ENCODE peak calls at places on chromosomes 4 and X, in seven cellular contexts. One of them, this sample, is unnamed.

GRCh38 chr4:87108142-87108546 is 112.3 kb downstream of the KLHL8 start:
- DNase-seq in NCI-H1092: no peak
- DNase-seq in bronchial epithelial cell: peak
- DNase-seq in left cardiac atrium: peak
- DNase-seq in osteocyte: no peak
- DNase-seq in stimulated activated CD4-positive, alpha-beta T cell treated with anti-CD3 and anti-CD28 coated beads, Interleukin-4, amount 100 ng/mL, for 48 hours: no peak
- DNase-seq in substantia nigra: no peak
- DNase-seq in this sample: peak

GRCh38 chr4:106365613-106366012 is 3.0 kb downstream of the GIMD1 start:
- DNase-seq in NCI-H1092: no peak
- DNase-seq in bronchial epithelial cell: peak
- DNase-seq in left cardiac atrium: no peak
- DNase-seq in osteocyte: no peak
- DNase-seq in stimulated activated CD4-positive, alpha-beta T cell treated with anti-CD3 and anti-CD28 coated beads, Interleukin-4, amount 100 ng/mL, for 48 hours: no peak
- DNase-seq in substantia nigra: no peak
- DNase-seq in this sample: peak

GRCh38 chr4:93384897-93385296 is 443.7 kb upstream of the ATOH1 start:
- DNase-seq in NCI-H1092: no peak
- DNase-seq in bronchial epithelial cell: peak
- DNase-seq in left cardiac atrium: no peak
- DNase-seq in osteocyte: no peak
- DNase-seq in stimulated activated CD4-positive, alpha-beta T cell treated with anti-CD3 and anti-CD28 coated beads, Interleukin-4, amount 100 ng/mL, for 48 hours: no peak
- DNase-seq in substantia nigra: no peak
- DNase-seq in this sample: peak

GRCh38 chrX:131827935-131828334 is 195.2 kb upstream of the STK26 start:
- DNase-seq in NCI-H1092: no peak
- DNase-seq in bronchial epithelial cell: no peak
- DNase-seq in left cardiac atrium: no peak
- DNase-seq in osteocyte: no peak
- DNase-seq in stimulated activated CD4-positive, alpha-beta T cell treated with anti-CD3 and anti-CD28 coated beads, Interleukin-4, amount 100 ng/mL, for 48 hours: peak
- DNase-seq in substantia nigra: peak
- DNase-seq in this sample: peak

GRCh38 chrX:147978931-147979330 is 2.2 kb upstream of the FMR1NB start:
- DNase-seq in NCI-H1092: no peak
- DNase-seq in bronchial epithelial cell: no peak
- DNase-seq in left cardiac atrium: no peak
- DNase-seq in osteocyte: no peak
- DNase-seq in stimulated activated CD4-positive, alpha-beta T cell treated with anti-CD3 and anti-CD28 coated beads, Interleukin-4, amount 100 ng/mL, for 48 hours: no peak
- DNase-seq in substantia nigra: no peak
- DNase-seq in this sample: peak

GRCh38 chr4:100356172-100356571 is 161.7 kb downstream of the EMCN start:
- DNase-seq in NCI-H1092: no peak
- DNase-seq in bronchial epithelial cell: peak
- DNase-seq in left cardiac atrium: no peak
- DNase-seq in osteocyte: no peak
- DNase-seq in stimulated activated CD4-positive, alpha-beta T cell treated with anti-CD3 and anti-CD28 coated beads, Interleukin-4, amount 100 ng/mL, for 48 hours: no peak
- DNase-seq in substantia nigra: no peak
- DNase-seq in this sample: peak

GRCh38 chr4:151866266-151866918 is 105.6 kb upstream of the GATB start:
- DNase-seq in NCI-H1092: no peak
- DNase-seq in bronchial epithelial cell: no peak
- DNase-seq in left cardiac atrium: no peak
- DNase-seq in osteocyte: no peak
- DNase-seq in stimulated activated CD4-positive, alpha-beta T cell treated with anti-CD3 and anti-CD28 coated beads, Interleukin-4, amount 100 ng/mL, for 48 hours: no peak
- DNase-seq in substantia nigra: peak
- DNase-seq in this sample: no peak

GRCh38 chrX:16992902-16993301 is 46.4 kb downstream of the REPS2 start:
- DNase-seq in NCI-H1092: no peak
- DNase-seq in bronchial epithelial cell: no peak
- DNase-seq in left cardiac atrium: no peak
- DNase-seq in osteocyte: no peak
- DNase-seq in stimulated activated CD4-positive, alpha-beta T cell treated with anti-CD3 and anti-CD28 coated beads, Interleukin-4, amount 100 ng/mL, for 48 hours: no peak
- DNase-seq in substantia nigra: no peak
- DNase-seq in this sample: no peak

GRCh38 chrX:153448556-153449280 is 2.9 kb upstream of the TREX2 start:
- DNase-seq in NCI-H1092: no peak
- DNase-seq in bronchial epithelial cell: no peak
- DNase-seq in left cardiac atrium: no peak
- DNase-seq in osteocyte: no peak
- DNase-seq in stimulated activated CD4-positive, alpha-beta T cell treated with anti-CD3 and anti-CD28 coated beads, Interleukin-4, amount 100 ng/mL, for 48 hours: no peak
- DNase-seq in substantia nigra: no peak
- DNase-seq in this sample: no peak

GRCh38 chrX:110146521-110146920 is 143.6 kb downstream of the TMEM164 start:
- DNase-seq in NCI-H1092: no peak
- DNase-seq in bronchial epithelial cell: peak
- DNase-seq in left cardiac atrium: no peak
- DNase-seq in osteocyte: no peak
- DNase-seq in stimulated activated CD4-positive, alpha-beta T cell treated with anti-CD3 and anti-CD28 coated beads, Interleukin-4, amount 100 ng/mL, for 48 hours: no peak
- DNase-seq in substantia nigra: no peak
- DNase-seq in this sample: peak

GRCh38 chr4:45131020-45131419 is 404.7 kb upstream of the GNPDA2 start:
- DNase-seq in NCI-H1092: no peak
- DNase-seq in bronchial epithelial cell: no peak
- DNase-seq in left cardiac atrium: no peak
- DNase-seq in osteocyte: no peak
- DNase-seq in stimulated activated CD4-positive, alpha-beta T cell treated with anti-CD3 and anti-CD28 coated beads, Interleukin-4, amount 100 ng/mL, for 48 hours: no peak
- DNase-seq in substantia nigra: no peak
- DNase-seq in this sample: no peak

GRCh38 chrX:850471-850916 is 219.9 kb downstream of the SHOX start:
- DNase-seq in NCI-H1092: no peak
- DNase-seq in bronchial epithelial cell: no peak
- DNase-seq in left cardiac atrium: no peak
- DNase-seq in osteocyte: peak
- DNase-seq in stimulated activated CD4-positive, alpha-beta T cell treated with anti-CD3 and anti-CD28 coated beads, Interleukin-4, amount 100 ng/mL, for 48 hours: no peak
- DNase-seq in substantia nigra: no peak
- DNase-seq in this sample: no peak

GRCh38 chrX:108396188-108396885 is 41.9 kb downstream of the COL4A6 start:
- DNase-seq in NCI-H1092: no peak
- DNase-seq in bronchial epithelial cell: peak
- DNase-seq in left cardiac atrium: no peak
- DNase-seq in osteocyte: no peak
- DNase-seq in stimulated activated CD4-positive, alpha-beta T cell treated with anti-CD3 and anti-CD28 coated beads, Interleukin-4, amount 100 ng/mL, for 48 hours: no peak
- DNase-seq in substantia nigra: no peak
- DNase-seq in this sample: peak

GRCh38 chrX:75609361-75609760 is 86.5 kb upstream of the ZDHHC15 start:
- DNase-seq in NCI-H1092: no peak
- DNase-seq in bronchial epithelial cell: no peak
- DNase-seq in left cardiac atrium: no peak
- DNase-seq in osteocyte: no peak
- DNase-seq in stimulated activated CD4-positive, alpha-beta T cell treated with anti-CD3 and anti-CD28 coated beads, Interleukin-4, amount 100 ng/mL, for 48 hours: no peak
- DNase-seq in substantia nigra: no peak
- DNase-seq in this sample: no peak

GRCh38 chr4:185656467-185656890 is 121.2 kb upstream of the PDLIM3 start:
- DNase-seq in NCI-H1092: no peak
- DNase-seq in bronchial epithelial cell: no peak
- DNase-seq in left cardiac atrium: peak
- DNase-seq in osteocyte: no peak
- DNase-seq in stimulated activated CD4-positive, alpha-beta T cell treated with anti-CD3 and anti-CD28 coated beads, Interleukin-4, amount 100 ng/mL, for 48 hours: no peak
- DNase-seq in substantia nigra: peak
- DNase-seq in this sample: peak

GRCh38 chr4:110487873-110488272 is 11.9 kb downstream of the ENPEP start:
- DNase-seq in NCI-H1092: no peak
- DNase-seq in bronchial epithelial cell: peak
- DNase-seq in left cardiac atrium: no peak
- DNase-seq in osteocyte: no peak
- DNase-seq in stimulated activated CD4-positive, alpha-beta T cell treated with anti-CD3 and anti-CD28 coated beads, Interleukin-4, amount 100 ng/mL, for 48 hours: no peak
- DNase-seq in substantia nigra: no peak
- DNase-seq in this sample: peak

GRCh38 chr4:56627985-56628384 is 53.1 kb downstream of the HOPX start:
- DNase-seq in NCI-H1092: no peak
- DNase-seq in bronchial epithelial cell: no peak
- DNase-seq in left cardiac atrium: no peak
- DNase-seq in osteocyte: no peak
- DNase-seq in stimulated activated CD4-positive, alpha-beta T cell treated with anti-CD3 and anti-CD28 coated beads, Interleukin-4, amount 100 ng/mL, for 48 hours: no peak
- DNase-seq in substantia nigra: no peak
- DNase-seq in this sample: no peak

GRCh38 chrX:11533211-11533651 is 132.5 kb downstream of the ARHGAP6 start:
- DNase-seq in NCI-H1092: peak
- DNase-seq in bronchial epithelial cell: peak
- DNase-seq in left cardiac atrium: no peak
- DNase-seq in osteocyte: no peak
- DNase-seq in stimulated activated CD4-positive, alpha-beta T cell treated with anti-CD3 and anti-CD28 coated beads, Interleukin-4, amount 100 ng/mL, for 48 hours: no peak
- DNase-seq in substantia nigra: no peak
- DNase-seq in this sample: peak

GRCh38 chr4:3062466-3062865 is 11.9 kb downstream of the HTT-AS start:
- DNase-seq in NCI-H1092: no peak
- DNase-seq in bronchial epithelial cell: no peak
- DNase-seq in left cardiac atrium: no peak
- DNase-seq in osteocyte: no peak
- DNase-seq in stimulated activated CD4-positive, alpha-beta T cell treated with anti-CD3 and anti-CD28 coated beads, Interleukin-4, amount 100 ng/mL, for 48 hours: no peak
- DNase-seq in substantia nigra: no peak
- DNase-seq in this sample: no peak

GRCh38 chr4:147325566-147325965 is 155.3 kb upstream of the EDNRA start:
- DNase-seq in NCI-H1092: no peak
- DNase-seq in bronchial epithelial cell: no peak
- DNase-seq in left cardiac atrium: no peak
- DNase-seq in osteocyte: no peak
- DNase-seq in stimulated activated CD4-positive, alpha-beta T cell treated with anti-CD3 and anti-CD28 coated beads, Interleukin-4, amount 100 ng/mL, for 48 hours: no peak
- DNase-seq in substantia nigra: no peak
- DNase-seq in this sample: no peak

GRCh38 chrX:109856974-109857373 is 123.9 kb upstream of the ACSL4 start:
- DNase-seq in NCI-H1092: no peak
- DNase-seq in bronchial epithelial cell: no peak
- DNase-seq in left cardiac atrium: no peak
- DNase-seq in osteocyte: no peak
- DNase-seq in stimulated activated CD4-positive, alpha-beta T cell treated with anti-CD3 and anti-CD28 coated beads, Interleukin-4, amount 100 ng/mL, for 48 hours: no peak
- DNase-seq in substantia nigra: no peak
- DNase-seq in this sample: peak

GRCh38 chrX:153349952-153350351 is 16.0 kb downstream of the ZNF275 start:
- DNase-seq in NCI-H1092: no peak
- DNase-seq in bronchial epithelial cell: no peak
- DNase-seq in left cardiac atrium: no peak
- DNase-seq in osteocyte: no peak
- DNase-seq in stimulated activated CD4-positive, alpha-beta T cell treated with anti-CD3 and anti-CD28 coated beads, Interleukin-4, amount 100 ng/mL, for 48 hours: no peak
- DNase-seq in substantia nigra: no peak
- DNase-seq in this sample: no peak

GRCh38 chr4:140052050-140052449 is 101.9 kb downstream of the MAML3 start:
- DNase-seq in NCI-H1092: peak
- DNase-seq in bronchial epithelial cell: peak
- DNase-seq in left cardiac atrium: peak
- DNase-seq in osteocyte: no peak
- DNase-seq in stimulated activated CD4-positive, alpha-beta T cell treated with anti-CD3 and anti-CD28 coated beads, Interleukin-4, amount 100 ng/mL, for 48 hours: no peak
- DNase-seq in substantia nigra: peak
- DNase-seq in this sample: peak

GRCh38 chrX:19981987-19982386 is 8.9 kb downstream of the BCLAF3 start:
- DNase-seq in NCI-H1092: no peak
- DNase-seq in bronchial epithelial cell: no peak
- DNase-seq in left cardiac atrium: no peak
- DNase-seq in osteocyte: peak
- DNase-seq in stimulated activated CD4-positive, alpha-beta T cell treated with anti-CD3 and anti-CD28 coated beads, Interleukin-4, amount 100 ng/mL, for 48 hours: no peak
- DNase-seq in substantia nigra: no peak
- DNase-seq in this sample: no peak

GRCh38 chrX:101483705-101484104 is 1.6 kb upstream of the ARMCX4 start:
- DNase-seq in NCI-H1092: no peak
- DNase-seq in bronchial epithelial cell: no peak
- DNase-seq in left cardiac atrium: no peak
- DNase-seq in osteocyte: no peak
- DNase-seq in stimulated activated CD4-positive, alpha-beta T cell treated with anti-CD3 and anti-CD28 coated beads, Interleukin-4, amount 100 ng/mL, for 48 hours: no peak
- DNase-seq in substantia nigra: no peak
- DNase-seq in this sample: no peak

GRCh38 chrX:72247206-72247944 is 8.5 kb upstream of the ERCC6L start:
- DNase-seq in NCI-H1092: peak
- DNase-seq in bronchial epithelial cell: no peak
- DNase-seq in left cardiac atrium: peak
- DNase-seq in osteocyte: no peak
- DNase-seq in stimulated activated CD4-positive, alpha-beta T cell treated with anti-CD3 and anti-CD28 coated beads, Interleukin-4, amount 100 ng/mL, for 48 hours: no peak
- DNase-seq in substantia nigra: no peak
- DNase-seq in this sample: no peak

This sample was measured in epithelial cell of esophagus.